ENCODE peak calls at places on chromosomes 7 and 10, in nine cellular contexts. F, R, M, A, T, G, Z, O and X are unnamed samples.

GRCh38 chr7:18685961-18686360 is 190.4 kb downstream of the HDAC9 start:
- DNase-seq in F (no peak), R (no peak), M (no peak), A (no peak), T (no peak), G (no peak), Z (peak; percentile 33), O (no peak), X (no peak)

GRCh38 chr10:118568327-118568848 is 27.1 kb downstream of the PRLHR start:
- DNase-seq in F (peak; percentile 52), R (peak; percentile 61), M (peak; percentile 13), A (peak; percentile 54), T (no peak), G (peak; percentile 4), Z (peak; percentile 63), O (peak; percentile 14), X (no peak)

GRCh38 chr10:3805227-3805790 is 20.3 kb upstream of the KLF6 start:
- DNase-seq in F (peak; percentile 77), R (peak; percentile 62), M (no peak), A (peak; percentile 79), T (no peak), G (peak; percentile 94), Z (peak; percentile 91), O (no peak), X (no peak)

GRCh38 chr10:124251317-124251716 is 157.9 kb upstream of the CHST15 start:
- DNase-seq in F (no peak), R (no peak), M (no peak), A (no peak), T (no peak), G (no peak), Z (no peak), O (no peak), X (no peak)

GRCh38 chr10:98486421-98486820 is 39.7 kb upstream of the HPS1 start:
- DNase-seq in F (peak; percentile 63), R (no peak), M (no peak), A (no peak), T (no peak), G (no peak), Z (peak; percentile 96), O (peak; percentile 49), X (no peak)

GRCh38 chr7:2544541-2545188 is 10.7 kb downstream of the BRAT1 start:
- DNase-seq in F (no peak), R (no peak), M (no peak), A (no peak), T (no peak), G (no peak), Z (no peak), O (no peak), X (no peak)

GRCh38 chr10:12730809-12731519 is 270.5 kb downstream of the CCDC3 start:
- DNase-seq in F (no peak), R (no peak), M (no peak), A (no peak), T (no peak), G (no peak), Z (no peak), O (no peak), X (no peak)

GRCh38 chr7:157016352-157017041 is 6.0 kb upstream of the MNX1 start:
- DNase-seq in F (no peak), R (peak; percentile 36), M (no peak), A (no peak), T (no peak), G (no peak), Z (no peak), O (no peak), X (no peak)

GRCh38 chr10:5583525-5584175 is 58.9 kb downstream of the CALML3 start:
- DNase-seq in F (no peak), R (no peak), M (no peak), A (peak; percentile 93), T (peak; percentile 91), G (peak; percentile 78), Z (no peak), O (no peak), X (no peak)

GRCh38 chr7:128918266-128918665 is 7.8 kb upstream of the KCP start:
- DNase-seq in F (no peak), R (no peak), M (no peak), A (no peak), T (no peak), G (no peak), Z (no peak), O (no peak), X (no peak)

GRCh38 chr7:138468244-138469123 is 8.4 kb downstream of the TRIM24 start:
- DNase-seq in F (no peak), R (no peak), M (no peak), A (no peak), T (no peak), G (no peak), Z (no peak), O (no peak), X (no peak)

GRCh38 chr7:136062625-136063336 is 85.6 kb upstream of the MTPN start:
- DNase-seq in F (no peak), R (no peak), M (no peak), A (no peak), T (peak; percentile 74), G (no peak), Z (no peak), O (no peak), X (no peak)

GRCh38 chr10:32922164-32922563 is 35.9 kb downstream of the ITGB1 start:
- DNase-seq in F (no peak), R (no peak), M (no peak), A (no peak), T (no peak), G (no peak), Z (no peak), O (no peak), X (no peak)

GRCh38 chr7:97011536-97012292 is 6.4 kb downstream of the DLX6 start:
- DNase-seq in F (no peak), R (no peak), M (no peak), A (no peak), T (no peak), G (no peak), Z (no peak), O (no peak), X (no peak)

GRCh38 chr10:119498889-119499864 is 43.3 kb downstream of the RGS10 start:
- DNase-seq in F (no peak), R (no peak), M (no peak), A (no peak), T (no peak), G (peak; percentile 48), Z (no peak), O (no peak), X (no peak)

GRCh38 chr10:96512524-96512991 is 1.2 kb downstream of the TLL2 start:
- DNase-seq in F (no peak), R (no peak), M (no peak), A (no peak), T (no peak), G (no peak), Z (no peak), O (no peak), X (peak; percentile 72)

GRCh38 chr7:106858618-106859532 is 6.2 kb upstream of the PIK3CG start:
- DNase-seq in F (no peak), R (no peak), M (no peak), A (peak; percentile 73), T (no peak), G (no peak), Z (peak; percentile 9), O (no peak), X (peak; percentile 60)

GRCh38 chr7:51324206-51324884 is 7.7 kb upstream of the COBL start:
- DNase-seq in F (no peak), R (no peak), M (no peak), A (no peak), T (no peak), G (no peak), Z (no peak), O (no peak), X (no peak)

GRCh38 chr7:27946351-27946750 is 206.4 kb downstream of the TAX1BP1 start:
- DNase-seq in F (no peak), R (no peak), M (no peak), A (no peak), T (no peak), G (no peak), Z (no peak), O (no peak), X (no peak)

GRCh38 chr7:143000648-143001047 is 26.3 kb downstream of the OR9A2 start:
- DNase-seq in F (no peak), R (no peak), M (no peak), A (no peak), T (no peak), G (no peak), Z (no peak), O (no peak), X (no peak)

GRCh38 chr10:112773783-112774182 is 176.3 kb upstream of the TCF7L2 start:
- DNase-seq in F (no peak), R (no peak), M (no peak), A (no peak), T (no peak), G (no peak), Z (no peak), O (no peak), X (no peak)

GRCh38 chr10:129161184-129161583 is 305.9 kb upstream of the MGMT start:
- DNase-seq in F (no peak), R (no peak), M (no peak), A (peak; percentile 78), T (no peak), G (peak; percentile 78), Z (no peak), O (no peak), X (no peak)

GRCh38 chr7:105787793-105788192 is 88.6 kb downstream of the ATXN7L1 start:
- DNase-seq in F (no peak), R (no peak), M (no peak), A (no peak), T (no peak), G (no peak), Z (no peak), O (no peak), X (no peak)

GRCh38 chr10:84360634-84361365 is 32.4 kb downstream of the CCSER2 start:
- DNase-seq in F (no peak), R (no peak), M (no peak), A (no peak), T (no peak), G (no peak), Z (peak; percentile 63), O (no peak), X (no peak)

GRCh38 chr7:100590077-100590737 is 4.1 kb downstream of the FBXO24 start:
- DNase-seq in F (no peak), R (no peak), M (no peak), A (no peak), T (no peak), G (no peak), Z (no peak), O (no peak), X (no peak)

GRCh38 chr7:33692956-33693355 is 212.4 kb upstream of the BMPER start:
- DNase-seq in F (peak; percentile 67), R (no peak), M (no peak), A (no peak), T (no peak), G (no peak), Z (peak; percentile 95), O (peak; percentile 21), X (no peak)

GRCh38 chr7:55140221-55140980 is 121.6 kb downstream of the EGFR start:
- DNase-seq in F (no peak), R (no peak), M (no peak), A (no peak), T (no peak), G (no peak), Z (peak; percentile 65), O (no peak), X (no peak)

GRCh38 chr10:42850931-42851330 is 68.3 kb downstream of the BMS1 start:
- DNase-seq in F (no peak), R (no peak), M (no peak), A (no peak), T (no peak), G (no peak), Z (peak; percentile 49), O (no peak), X (no peak)